ENCODE peak calls at places on chromosomes 1 and 21, in five cellular contexts. I is A549, K is adrenal gland, F is heart left ventricle, B is IMR-90. W is an unnamed sample.

GRCh38 chr1:4056989-4057388 is 156.9 kb upstream of the C1orf174 start:
- DNase-seq in I (no peak), K (no peak), F (no peak), B (no peak), W (no peak)

GRCh38 chr1:151061012-151061401 is 810 bp downstream of the MLLT11 start:
- DNase-seq in I (peak), K (no peak), F (no peak), B (peak), W (no peak)

GRCh38 chr1:173714441-173714758 is 381 bp upstream of the KLHL20 start:
- DNase-seq in I (no peak), K (no peak), F (no peak), B (no peak), W (no peak)

GRCh38 chr21:41630249-41630648 is 122.3 kb upstream of the TMPRSS2 start:
- DNase-seq in I (peak), K (no peak), F (no peak), B (peak), W (no peak)

GRCh38 chr1:210445485-210445884 is 116.8 kb downstream of the HHAT start:
- DNase-seq in I (no peak), K (no peak), F (no peak), B (no peak), W (no peak)

GRCh38 chr1:7010534-7011200 is 225.4 kb downstream of the CAMTA1 start:
- DNase-seq in I (no peak), K (no peak), F (no peak), B (no peak), W (no peak)

GRCh38 chr1:228284148-228284495 is 76.3 kb downstream of the OBSCN start:
- DNase-seq in I (no peak), K (no peak), F (peak), B (no peak), W (no peak)

GRCh38 chr1:100834779-100835645 is 59.6 kb downstream of the EXTL2 start:
- DNase-seq in I (peak), K (no peak), F (no peak), B (peak), W (peak)

GRCh38 chr1:38746413-38746812 is 113.2 kb downstream of the RRAGC start:
- DNase-seq in I (no peak), K (no peak), F (peak), B (no peak), W (no peak)

GRCh38 chr1:201126832-201127754 is at the start of gene ASCL5:
- DNase-seq in I (peak), K (peak), F (no peak), B (peak), W (no peak)

GRCh38 chr1:15409400-15410222 is at the start of gene EFHD2:
- DNase-seq in I (peak), K (peak), F (peak), B (peak), W (peak)

GRCh38 chr1:225143001-225143400 is 213.5 kb downstream of the DNAH14 start:
- DNase-seq in I (no peak), K (no peak), F (no peak), B (no peak), W (no peak)

GRCh38 chr1:210081494-210081893 is 143.5 kb downstream of the SYT14 start:
- DNase-seq in I (no peak), K (no peak), F (no peak), B (no peak), W (no peak)

GRCh38 chr21:45334591-45335081 is 46.9 kb upstream of the POFUT2 start:
- DNase-seq in I (no peak), K (peak), F (peak), B (no peak), W (no peak)

GRCh38 chr1:184821658-184822057 is 67.0 kb upstream of the EDEM3 start:
- DNase-seq in I (no peak), K (no peak), F (peak), B (no peak), W (no peak)

GRCh38 chr1:55153031-55153430 is 62.1 kb downstream of the USP24 start:
- DNase-seq in I (no peak), K (no peak), F (no peak), B (no peak), W (no peak)

GRCh38 chr1:74504125-74505065 is 8.0 kb downstream of the LRRC53 start:
- DNase-seq in I (peak), K (peak), F (peak), B (peak), W (peak)

GRCh38 chr1:222243902-222244301 is 304.0 kb downstream of the HHIPL2 start:
- DNase-seq in I (no peak), K (no peak), F (no peak), B (peak), W (peak)

GRCh38 chr1:88683516-88683847 is 591 bp upstream of the PKN2 start:
- DNase-seq in I (no peak), K (peak), F (peak), B (peak), W (peak)

GRCh38 chr1:27045973-27046558 is 33.4 kb upstream of the TENT5B start:
- DNase-seq in I (peak), K (peak), F (peak), B (peak), W (no peak)

GRCh38 chr1:66243548-66244130 is 290.3 kb upstream of the SGIP1 start:
- DNase-seq in I (no peak), K (no peak), F (no peak), B (peak), W (no peak)

GRCh38 chr1:155463865-155464264 is 98.7 kb downstream of the ASH1L start:
- DNase-seq in I (peak), K (no peak), F (no peak), B (peak), W (no peak)

GRCh38 chr1:35573198-35573775 is at the start of gene TFAP2E:
- DNase-seq in I (peak), K (peak), F (no peak), B (no peak), W (no peak)

GRCh38 chr1:67855944-67856343 is 22.7 kb upstream of the GNG12 start:
- DNase-seq in I (no peak), K (no peak), F (no peak), B (peak), W (no peak)

GRCh38 chr21:45537746-45538291 is 4.4 kb downstream of the SLC19A1 start:
- DNase-seq in I (no peak), K (peak), F (peak), B (no peak), W (no peak)

GRCh38 chr1:218676991-218677390 is 331.9 kb downstream of the TGFB2 start:
- DNase-seq in I (no peak), K (no peak), F (no peak), B (no peak), W (no peak)

GRCh38 chr1:201791051-201791774 is 37.7 kb upstream of the IPO9 start:
- DNase-seq in I (no peak), K (no peak), F (peak), B (peak), W (no peak)

GRCh38 chr1:26357121-26357602 is 3.2 kb upstream of the CRYBG2 start:
- DNase-seq in I (no peak), K (no peak), F (no peak), B (no peak), W (no peak)

GRCh38 chr1:50750021-50750619 is 209.9 kb downstream of the FAF1 start:
- DNase-seq in I (peak), K (no peak), F (no peak), B (peak), W (peak)

GRCh38 chr21:42438316-42439205 is 34.9 kb downstream of the UBASH3A start:
- DNase-seq in I (no peak), K (no peak), F (no peak), B (no peak), W (no peak)

GRCh38 chr1:109640285-109640865 is 15.5 kb upstream of the GSTM4 start:
- DNase-seq in I (peak), K (peak), F (peak), B (peak), W (peak)

GRCh38 chr1:165960881-165961280 is 133.5 kb downstream of the UCK2 start:
- DNase-seq in I (no peak), K (no peak), F (no peak), B (no peak), W (no peak)

GRCh38 chr21:31220567-31220966 is 123.5 kb downstream of the TIAM1 start:
- DNase-seq in I (no peak), K (no peak), F (no peak), B (peak), W (no peak)

GRCh38 chr21:35475006-35475405 is 425.9 kb upstream of the RUNX1 start:
- DNase-seq in I (no peak), K (no peak), F (no peak), B (peak), W (no peak)

GRCh38 chr1:235867903-235868469 is 1.3 kb upstream of the LYST start:
- DNase-seq in I (no peak), K (no peak), F (no peak), B (no peak), W (no peak)

GRCh38 chr1:115330480-115331013 is 7.5 kb downstream of the NGF start:
- DNase-seq in I (no peak), K (no peak), F (no peak), B (peak), W (no peak)

GRCh38 chr1:8947127-8947691 is 1.5 kb downstream of the CA6 start:
- DNase-seq in I (no peak), K (no peak), F (no peak), B (no peak), W (no peak)

GRCh38 chr1:6922096-6922931 is 137.1 kb downstream of the CAMTA1 start:
- DNase-seq in I (no peak), K (peak), F (peak), B (peak), W (no peak)

GRCh38 chr1:193111641-193112090 is 6.5 kb upstream of the GLRX2 start:
- DNase-seq in I (peak), K (peak), F (peak), B (peak), W (peak)

GRCh38 chr1:23600283-23600682 is 41.0 kb upstream of the ID3 start:
- DNase-seq in I (no peak), K (no peak), F (no peak), B (no peak), W (no peak)
- TF ChIP-seq POLR2A in I (no peak), K (no peak), F (no peak), B (no peak), W (no peak)

DNA sequence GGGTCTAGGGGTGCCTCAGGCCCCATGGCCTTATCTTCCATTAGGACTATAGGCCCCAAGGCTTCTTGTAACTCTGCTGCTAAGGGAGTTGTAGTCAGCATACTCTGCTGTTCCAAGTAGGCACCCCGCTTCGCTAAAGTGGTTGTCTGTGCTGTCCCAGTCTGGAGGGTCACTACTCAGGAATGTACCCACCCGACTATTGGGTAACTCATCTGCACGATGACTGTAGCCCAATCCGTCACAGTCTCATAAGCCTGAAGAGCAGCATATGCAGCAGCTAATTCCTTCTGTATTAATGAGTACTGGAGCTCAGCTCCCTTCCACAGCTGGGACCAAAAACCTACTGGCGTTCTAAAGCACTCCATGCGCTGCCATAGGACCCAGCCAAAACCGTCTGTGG is 111.0 kb downstream of the GDAP2 start:
- DNase-seq in I (no peak), K (no peak), F (no peak), B (peak), W (no peak)
- TF ChIP-seq POLR2A in I (no peak), K (no peak), F (no peak), B (no peak), W (no peak)

GRCh38 chr1:16498573-16499359 is 15.3 kb downstream of the RNU1-1 start:
- DNase-seq in I (peak), K (peak), F (peak), B (peak), W (peak)
- TF ChIP-seq POLR2A in I (peak), K (no peak), F (no peak), B (no peak), W (peak)

GRCh38 chr1:33338495-33339211 is 17.8 kb upstream of the A3GALT2 start:
- DNase-seq in I (no peak), K (no peak), F (peak), B (peak), W (no peak)
- TF ChIP-seq POLR2A in I (no peak), K (peak), F (no peak), B (no peak), W (no peak)

GRCh38 chr1:47328992-47329391 is 4.6 kb upstream of the CMPK1 start:
- DNase-seq in I (no peak), K (no peak), F (no peak), B (no peak), W (no peak)

GRCh38 chr1:47326271-47326670 is 7.3 kb upstream of the CMPK1 start:
- DNase-seq in I (no peak), K (no peak), F (no peak), B (no peak), W (no peak)

GRCh38 chr1:47324682-47325081 is 8.9 kb upstream of the CMPK1 start:
- DNase-seq in I (no peak), K (no peak), F (no peak), B (no peak), W (no peak)

GRCh38 chr1:47323475-47324105 is 9.6 kb upstream of the STIL start:
- DNase-seq in I (peak), K (no peak), F (no peak), B (no peak), W (peak)

DNA sequence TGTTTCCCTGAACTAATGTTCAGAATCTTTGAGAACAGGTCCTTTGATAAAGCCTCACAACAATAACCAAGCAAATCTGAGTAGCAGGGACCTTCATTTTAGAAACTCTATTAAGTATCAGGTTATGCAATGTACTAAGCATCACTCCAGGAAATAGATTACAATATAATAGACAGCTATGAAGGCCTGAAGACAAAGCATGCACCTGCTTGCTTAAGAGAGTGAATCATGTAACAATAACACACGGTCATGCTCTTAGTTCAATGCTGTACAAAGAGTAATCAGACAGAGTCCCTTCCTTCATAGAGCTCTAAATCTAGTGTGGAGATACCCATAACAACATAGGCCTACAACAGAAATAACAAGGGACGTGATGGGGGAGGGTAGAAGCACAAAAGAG is 8.1 kb upstream of the CMPK1 start:
- DNase-seq in I (peak), K (no peak), F (no peak), B (peak), W (no peak)
- TF ChIP-seq POLR2A in I (no peak), K (no peak), F (no peak), B (no peak), W (no peak)

W was measured in erythroblast.